ENCODE peak calls at places on chromosomes 5 and 9, in six cellular contexts. E is B cell; D is heart left ventricle; A is NCI-H748 treated with DMSO at 0.1 percent for 48 hours; G is activated CD8-positive, alpha-beta T cell treated with anti-CD3 and anti-CD28 coated beads for 36 hours; N is gastrocnemius medialis. O is an unnamed sample.

GRCh38 chr5:127814225-127814973 is 111.2 kb downstream of the CCDC192 start:
- DNase-seq in E (no peak), D (no peak), A (no peak), G (no peak), N (no peak), O (no peak)

GRCh38 chr9:109224751-109225150 is 57.7 kb upstream of the FRRS1L start:
- DNase-seq in E (no peak), D (no peak), A (no peak), G (no peak), N (no peak), O (no peak)

GRCh38 chr5:174751154-174751990 is 27.0 kb downstream of the MSX2 start:
- DNase-seq in E (no peak), D (no peak), A (peak; percentile 53), G (peak; percentile 7), N (no peak), O (no peak)

GRCh38 chr9:81627481-81627880 is 61.9 kb downstream of the TLE1 start:
- DNase-seq in E (no peak), D (no peak), A (no peak), G (no peak), N (no peak), O (no peak)

GRCh38 chr5:79791843-79792242 is 102.2 kb downstream of the CMYA5 start:
- DNase-seq in E (no peak), D (no peak), A (no peak), G (no peak), N (peak; percentile 40), O (no peak)

GRCh38 chr9:121278535-121279169 is 10.7 kb downstream of the GSN start:
- DNase-seq in E (no peak), D (peak; percentile 82), A (peak; percentile 6), G (peak; percentile 73), N (peak; percentile 51), O (peak; percentile 66)

GRCh38 chr9:127809562-127810377 is 7.1 kb downstream of the FPGS start:
- DNase-seq in E (peak; percentile 49), D (peak; percentile 47), A (no peak), G (no peak), N (no peak), O (peak; percentile 42)

GRCh38 chr5:112795944-112796678 is 58.4 kb downstream of the APC start:
- DNase-seq in E (peak; percentile 30), D (no peak), A (no peak), G (no peak), N (no peak), O (peak; percentile 8)

GRCh38 chr5:158463971-158464370 is 605.0 kb upstream of the CLINT1 start:
- DNase-seq in E (no peak), D (peak; percentile 43), A (no peak), G (peak; percentile 69), N (peak; percentile 30), O (no peak)

GRCh38 chr5:173772407-173773059 is 115.6 kb upstream of the CPEB4 start:
- DNase-seq in E (no peak), D (no peak), A (no peak), G (no peak), N (no peak), O (no peak)

GRCh38 chr5:173707392-173707791 is 90.9 kb upstream of the BOD1 start:
- DNase-seq in E (peak; percentile 66), D (peak; percentile 79), A (no peak), G (no peak), N (peak; percentile 93), O (no peak)

GRCh38 chr9:120940573-120940972 is 14.0 kb upstream of the TRAF1 start:
- DNase-seq in E (no peak), D (no peak), A (no peak), G (no peak), N (no peak), O (no peak)

GRCh38 chr5:171984748-171985419 is 21.6 kb downstream of the FBXW11 start:
- DNase-seq in E (no peak), D (no peak), A (no peak), G (peak; percentile 67), N (no peak), O (no peak)

GRCh38 chr5:138649775-138650174 is 74.6 kb upstream of the HSPA9 start:
- DNase-seq in E (no peak), D (no peak), A (no peak), G (no peak), N (no peak), O (no peak)

GRCh38 chr9:35164711-35165110 is 2.9 kb downstream of the UNC13B start:
- DNase-seq in E (no peak), D (no peak), A (no peak), G (no peak), N (no peak), O (no peak)

GRCh38 chr9:132662152-132662945 is 7.4 kb downstream of the DDX31 start:
- DNase-seq in E (no peak), D (no peak), A (no peak), G (no peak), N (no peak), O (no peak)

GRCh38 chr9:124196814-124197176 is 61.0 kb upstream of the NEK6 start:
- DNase-seq in E (no peak), D (no peak), A (no peak), G (no peak), N (no peak), O (no peak)

GRCh38 chr5:61538722-61539501 is 206.9 kb downstream of the ZSWIM6 start:
- DNase-seq in E (no peak), D (no peak), A (no peak), G (no peak), N (no peak), O (no peak)

GRCh38 chr5:85814596-85814995 is 803.1 kb upstream of the COX7C start:
- DNase-seq in E (no peak), D (no peak), A (no peak), G (no peak), N (no peak), O (no peak)

GRCh38 chr5:113311301-113311700 is 123.5 kb downstream of the TSSK1B start:
- DNase-seq in E (no peak), D (no peak), A (no peak), G (no peak), N (no peak), O (no peak)

GRCh38 chr5:92554447-92555085 is 1026.5 kb downstream of the NR2F1-AS1 start:
- DNase-seq in E (no peak), D (no peak), A (no peak), G (no peak), N (no peak), O (no peak)

GRCh38 chr5:68239485-68239884 is 23.9 kb downstream of the PIK3R1 start:
- DNase-seq in E (peak; percentile 64), D (peak; percentile 79), A (no peak), G (peak; percentile 96), N (peak; percentile 67), O (peak; percentile 43)

GRCh38 chr5:114184006-114184405 is 177.9 kb upstream of the KCNN2 start:
- DNase-seq in E (no peak), D (no peak), A (no peak), G (no peak), N (no peak), O (no peak)

GRCh38 chr9:14417230-14417629 is 103.3 kb upstream of the NFIB start:
- DNase-seq in E (no peak), D (no peak), A (no peak), G (no peak), N (no peak), O (no peak)

GRCh38 chr5:19370655-19371386 is 617.2 kb downstream of the CDH18 start:
- DNase-seq in E (no peak), D (no peak), A (no peak), G (no peak), N (no peak), O (no peak)

GRCh38 chr9:95383198-95383673 is 65.7 kb upstream of the FANCC start:
- DNase-seq in E (no peak), D (no peak), A (no peak), G (no peak), N (no peak), O (no peak)

GRCh38 chr5:134738133-134738962 is at the start of gene CAMLG:
- DNase-seq in E (peak; percentile 89), D (peak; percentile 99), A (peak; percentile 84), G (peak; percentile 98), N (peak; percentile 97), O (peak; percentile 95)

GRCh38 chr5:170151105-170151831 is 45.6 kb downstream of the FOXI1 start:
- DNase-seq in E (no peak), D (peak; percentile 73), A (no peak), G (no peak), N (no peak), O (peak; percentile 68)

GRCh38 chr9:110095238-110095637 is 112.7 kb downstream of the C9orf152 start:
- DNase-seq in E (no peak), D (no peak), A (no peak), G (no peak), N (no peak), O (no peak)

GRCh38 chr9:137316012-137316981 is 14.2 kb upstream of the NRARP start:
- DNase-seq in E (peak; percentile 78), D (peak; percentile 74), A (no peak), G (peak; percentile 62), N (no peak), O (peak; percentile 94)